ENCODE peak calls at places on chromosome 10, in seven cellular contexts. C is fibroblast of the aortic adventitia, Q is HepG2, J is AG04449, V is transverse colon, I is heart right ventricle, E is upper lobe of left lung. P is an unnamed sample.

GRCh38 chr10:122286872-122287271 is 15.8 kb downstream of the BTBD16 start:
- DNase-seq in C (peak; percentile 46), Q (no peak), J (no peak), V (no peak), I (peak; percentile 51), E (peak; percentile 21), P (no peak)

GRCh38 chr10:35336921-35337741 is 822 bp downstream of the CCNY start:
- DNase-seq in C (no peak), Q (peak; percentile 16), J (no peak), V (peak; percentile 37), I (peak; percentile 28), E (peak; percentile 47), P (peak; percentile 82)

GRCh38 chr10:77287647-77288120 is 349.9 kb downstream of the KCNMA1 start:
- DNase-seq in C (no peak), Q (no peak), J (no peak), V (no peak), I (peak; percentile 5), E (no peak), P (no peak)

GRCh38 chr10:6924166-6924565 is 344.1 kb upstream of the PRKCQ start:
- DNase-seq in C (peak; percentile 14), Q (no peak), J (no peak), V (no peak), I (no peak), E (no peak), P (no peak)

GRCh38 chr10:118581340-118581739 is 14.1 kb downstream of the PRLHR start:
- DNase-seq in C (no peak), Q (no peak), J (no peak), V (no peak), I (no peak), E (no peak), P (no peak)

GRCh38 chr10:96524745-96525144 is 11.0 kb upstream of the TLL2 start:
- DNase-seq in C (no peak), Q (no peak), J (no peak), V (no peak), I (no peak), E (no peak), P (no peak)

GRCh38 chr10:86258940-86259339 is 107.7 kb downstream of the GRID1 start:
- DNase-seq in C (no peak), Q (no peak), J (no peak), V (no peak), I (no peak), E (no peak), P (no peak)

GRCh38 chr10:30247704-30248103 is 101.4 kb downstream of the MTPAP start:
- DNase-seq in C (no peak), Q (no peak), J (no peak), V (no peak), I (no peak), E (no peak), P (no peak)

GRCh38 chr10:98435178-98435577 is 11.6 kb downstream of the HPS1 start:
- DNase-seq in C (no peak), Q (no peak), J (no peak), V (no peak), I (no peak), E (no peak), P (no peak)

GRCh38 chr10:132229834-132230556 is 43.2 kb downstream of the DPYSL4 start:
- DNase-seq in C (no peak), Q (no peak), J (no peak), V (peak; percentile 22), I (no peak), E (peak; percentile 41), P (no peak)

GRCh38 chr10:97705006-97705670 is 8.4 kb upstream of the MARVELD1 start:
- DNase-seq in C (no peak), Q (no peak), J (no peak), V (no peak), I (no peak), E (no peak), P (no peak)

GRCh38 chr10:27838291-27838690 is 92.7 kb upstream of the MKX start:
- DNase-seq in C (no peak), Q (no peak), J (peak; percentile 5), V (no peak), I (no peak), E (no peak), P (no peak)

GRCh38 chr10:79335470-79336235 is 11.6 kb upstream of the PPIF start:
- DNase-seq in C (no peak), Q (peak; percentile 97), J (no peak), V (no peak), I (no peak), E (no peak), P (no peak)

GRCh38 chr10:76149182-76149581 is 717.8 kb downstream of the LRMDA start:
- DNase-seq in C (no peak), Q (no peak), J (no peak), V (no peak), I (no peak), E (no peak), P (no peak)

GRCh38 chr10:126839094-126839761 is 66.0 kb upstream of the DOCK1 start:
- DNase-seq in C (no peak), Q (no peak), J (no peak), V (peak; percentile 73), I (no peak), E (peak; percentile 78), P (no peak)

GRCh38 chr10:6755891-6756460 is 175.9 kb upstream of the PRKCQ start:
- DNase-seq in C (no peak), Q (no peak), J (no peak), V (peak; percentile 15), I (no peak), E (no peak), P (no peak)

GRCh38 chr10:58385784-58386112 is 538 bp downstream of the TFAM start:
- DNase-seq in C (peak; percentile 13), Q (peak; percentile 2), J (no peak), V (peak; percentile 42), I (no peak), E (peak; percentile 47), P (no peak)

GRCh38 chr10:5434017-5434753 is 21.8 kb downstream of the NET1 start:
- DNase-seq in C (peak; percentile 83), Q (peak; percentile 41), J (peak; percentile 53), V (no peak), I (no peak), E (no peak), P (no peak)

GRCh38 chr10:75079436-75080083 is 31.9 kb upstream of the SAMD8 start:
- DNase-seq in C (no peak), Q (no peak), J (no peak), V (no peak), I (no peak), E (no peak), P (no peak)

GRCh38 chr10:133277993-133278576 is 1.4 kb upstream of the ADAM8 start:
- DNase-seq in C (no peak), Q (peak; percentile 72), J (no peak), V (no peak), I (no peak), E (peak; percentile 53), P (peak; percentile 64)

GRCh38 chr10:119313645-119314044 is 106.3 kb downstream of the GRK5 start:
- DNase-seq in C (no peak), Q (no peak), J (no peak), V (peak; percentile 43), I (no peak), E (no peak), P (no peak)

GRCh38 chr10:66746711-66747110 is 179.1 kb upstream of the LRRTM3 start:
- DNase-seq in C (peak; percentile 14), Q (no peak), J (no peak), V (no peak), I (no peak), E (no peak), P (no peak)

GRCh38 chr10:72027498-72027897 is 60.9 kb downstream of the SPOCK2 start:
- DNase-seq in C (peak; percentile 54), Q (no peak), J (no peak), V (peak; percentile 68), I (no peak), E (no peak), P (no peak)

GRCh38 chr10:95071107-95071660 is 1.9 kb upstream of the CYP2C8 start:
- DNase-seq in C (no peak), Q (no peak), J (no peak), V (no peak), I (no peak), E (no peak), P (no peak)

GRCh38 chr10:31942892-31943291 is 14.3 kb upstream of the ARHGAP12 start:
- DNase-seq in C (no peak), Q (peak; percentile 87), J (no peak), V (no peak), I (no peak), E (peak; percentile 34), P (no peak)

GRCh38 chr10:63666836-63667383 is 145.7 kb downstream of the REEP3 start:
- DNase-seq in C (peak; percentile 96), Q (no peak), J (peak; percentile 88), V (no peak), I (no peak), E (no peak), P (no peak)

GRCh38 chr10:12180221-12180974 is 15.3 kb downstream of the NUDT5 start:
- DNase-seq in C (no peak), Q (no peak), J (no peak), V (no peak), I (no peak), E (no peak), P (no peak)

DNA sequence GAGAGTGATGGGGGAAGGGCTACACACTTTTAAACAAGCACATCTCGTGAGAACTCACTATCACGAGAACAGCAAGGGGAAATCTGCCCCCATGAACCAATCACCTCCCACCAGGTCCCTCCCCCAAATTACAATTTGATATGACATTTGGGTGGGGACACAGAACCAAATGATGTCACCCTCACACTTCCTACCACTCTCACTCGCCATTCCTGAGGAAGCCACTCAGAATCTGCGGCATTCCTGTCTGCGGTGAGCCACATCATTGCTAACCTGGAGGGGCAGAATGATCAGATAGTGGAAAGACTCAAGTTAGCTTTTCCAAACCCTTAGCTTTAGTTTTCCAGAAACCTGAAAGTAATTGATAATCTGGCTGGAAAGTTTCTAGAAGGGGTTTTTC is 66.9 kb downstream of the MYO3A start:
- DNase-seq in C (no peak), Q (no peak), J (no peak), V (no peak), I (no peak), E (no peak), P (no peak)
- H3K4me3 ChIP-seq in C (no peak overlapping the region), Q (no peak overlapping the region), J (no peak overlapping the region), V (no peak overlapping the region), I (no peak overlapping the region), E (no peak overlapping the region), P (no peak overlapping the region)

GRCh38 chr10:101012525-101013364 is 13.1 kb downstream of the LZTS2 start:
- DNase-seq in C (peak; percentile 91), Q (peak; percentile 89), J (no peak), V (peak; percentile 92), I (peak; percentile 93), E (peak; percentile 91), P (peak; percentile 92)
- H3K4me3 ChIP-seq in C (no peak overlapping the region), Q (no peak overlapping the region), J (no peak overlapping the region), V (no peak overlapping the region), I (no peak overlapping the region), E (no peak overlapping the region), P (no peak overlapping the region)

DNA sequence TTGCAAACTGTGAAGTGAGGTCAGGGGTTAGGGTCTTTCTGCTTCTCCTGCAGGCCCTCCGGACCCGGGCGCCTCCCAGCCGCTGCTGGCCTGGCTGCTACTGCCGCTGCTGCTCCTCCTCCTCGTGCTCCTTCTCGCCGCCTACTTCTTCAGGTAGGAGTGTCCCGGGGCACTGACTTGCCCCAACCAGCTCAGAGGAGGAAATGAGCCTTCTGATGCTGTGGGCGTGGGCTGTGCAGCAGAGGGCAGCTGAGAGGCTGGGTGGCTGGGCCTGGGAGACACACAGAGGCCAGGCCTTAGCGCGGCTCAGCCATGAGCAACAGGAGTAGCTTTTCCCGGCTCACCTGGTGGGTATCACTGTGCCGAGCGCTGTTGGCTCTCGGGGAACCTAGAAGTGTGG is 78.9 kb downstream of the MKI67 start:
- DNase-seq in C (no peak), Q (no peak), J (no peak), V (peak; percentile 92), I (peak; percentile 71), E (peak; percentile 96), P (peak; percentile 85)
- H3K4me3 ChIP-seq in C (no peak overlapping the region), Q (no peak overlapping the region), J (no peak overlapping the region), V (peak overlapping the region; percentile 3), I (peak overlapping the region; percentile 39), E (peak overlapping the region; percentile 39), P (peak overlapping the region; percentile 45)

GRCh38 chr10:124389613-124390361 is 28.9 kb downstream of the OAT start:
- DNase-seq in C (no peak), Q (no peak), J (no peak), V (no peak), I (no peak), E (peak; percentile 20), P (no peak)
- H3K4me3 ChIP-seq in C (peak overlapping the region; percentile 31), Q (peak overlapping the region; percentile 22), J (peak overlapping the region; percentile 37), V (peak overlapping the region; percentile 38), I (peak overlapping the region; percentile 67), E (peak overlapping the region; percentile 58), P (peak overlapping the region; percentile 53)